ENCODE peak calls at places on chromosome 4, in eight cellular contexts. I, S, C, A, W, E, N and F are unnamed samples. For H3K9me3, the result is how much of the 10 kb centered on the place peaks cover.

GRCh38 chr4:8506006-8506372 is 65.4 kb downstream of the TRMT44 start:
- DNase-seq in I (no peak), S (no peak), C (no peak), A (no peak), W (no peak), E (no peak), N (no peak), F (no peak)

GRCh38 chr4:151184523-151185458 is 85.4 kb downstream of the RPS3A start:
- DNase-seq in I (no peak), S (no peak), C (no peak), A (no peak), W (peak), E (no peak), N (no peak), F (no peak)

GRCh38 chr4:98466868-98467599 is 191.4 kb downstream of the TSPAN5 start:
- DNase-seq in I (peak), S (no peak), C (no peak), A (no peak), W (no peak), E (no peak), N (no peak), F (no peak)

GRCh38 chr4:185142911-185143595 is at the start of gene SLC25A4:
- DNase-seq in I (peak), S (peak), C (peak), A (peak), W (peak), E (peak), N (peak), F (peak)

GRCh38 chr4:125016892-125017299 is 297.9 kb upstream of the FAT4 start:
- DNase-seq in I (no peak), S (no peak), C (no peak), A (peak), W (no peak), E (no peak), N (no peak), F (no peak)

GRCh38 chr4:85783483-85783882 is 308.5 kb downstream of the ARHGAP24 start:
- DNase-seq in I (no peak), S (no peak), C (no peak), A (no peak), W (no peak), E (no peak), N (no peak), F (no peak)

GRCh38 chr4:38980903-38981676 is 51.1 kb downstream of the TMEM156 start:
- DNase-seq in I (no peak), S (no peak), C (no peak), A (no peak), W (no peak), E (no peak), N (peak), F (no peak)

GRCh38 chr4:113574636-113575103 is 186.9 kb downstream of the CAMK2D start:
- DNase-seq in I (no peak), S (no peak), C (no peak), A (no peak), W (no peak), E (no peak), N (peak), F (no peak)

GRCh38 chr4:89665662-89666061 is 171.3 kb downstream of the SNCA start:
- DNase-seq in I (no peak), S (no peak), C (no peak), A (no peak), W (no peak), E (no peak), N (no peak), F (no peak)

GRCh38 chr4:108433832-108434231 is 186.5 kb upstream of the RPL34 start:
- DNase-seq in I (no peak), S (no peak), C (peak), A (no peak), W (no peak), E (peak), N (peak), F (no peak)

GRCh38 chr4:15504041-15504440 is 34.4 kb downstream of the CC2D2A start:
- DNase-seq in I (no peak), S (no peak), C (no peak), A (no peak), W (no peak), E (no peak), N (no peak), F (no peak)

GRCh38 chr4:159179310-159179958 is 76.6 kb downstream of the RAPGEF2 start:
- DNase-seq in I (no peak), S (no peak), C (no peak), A (peak), W (no peak), E (no peak), N (no peak), F (no peak)

GRCh38 chr4:107083-107443 is 17.2 kb upstream of the ZNF718 start:
- DNase-seq in I (no peak), S (no peak), C (no peak), A (no peak), W (no peak), E (no peak), N (no peak), F (no peak)
- H3K9me3 ChIP-seq in I (under half), S (under half), C (under half), A (under half), W (under half), E (half or more), N (half or more), F (under half)

GRCh38 chr4:21211836-21212235 is 511.6 kb downstream of the PACRGL start:
- DNase-seq in I (no peak), S (no peak), C (no peak), A (no peak), W (no peak), E (no peak), N (no peak), F (no peak)
- H3K9me3 ChIP-seq in I (under half), S (under half), C (under half), A (under half), W (under half), E (under half), N (under half), F (under half)

GRCh38 chr4:145782756-145783155 is 102.8 kb downstream of the C4orf51 start:
- DNase-seq in I (no peak), S (no peak), C (no peak), A (no peak), W (no peak), E (no peak), N (no peak), F (no peak)
- H3K9me3 ChIP-seq in I (under half), S (under half), C (under half), A (under half), W (under half), E (under half), N (under half), F (under half)

GRCh38 chr4:1409806-1410425 is 3.7 kb upstream of the NKX1-1 start:
- DNase-seq in I (no peak), S (no peak), C (peak), A (no peak), W (no peak), E (no peak), N (no peak), F (no peak)
- H3K9me3 ChIP-seq in I (under half), S (under half), C (under half), A (under half), W (under half), E (under half), N (under half), F (under half)

GRCh38 chr4:373062-373839 is 35.6 kb downstream of the ZNF141 start:
- DNase-seq in I (no peak), S (no peak), C (no peak), A (no peak), W (no peak), E (no peak), N (no peak), F (no peak)
- H3K9me3 ChIP-seq in I (half or more), S (half or more), C (under half), A (under half), W (under half), E (half or more), N (under half), F (half or more)